ENCODE peak calls at places on chromosomes 1 and 21, in seven cellular contexts. One of them, this sample, is unnamed.

GRCh38 chr1:173255214-173255813 is 48.2 kb upstream of the TNFSF4 start:
- DNase-seq in lower lobe of right lung: no peak
- DNase-seq in H9: no peak
- DNase-seq in IMR-90: peak; percentile 61
- DNase-seq in CD4-positive, alpha-beta T cell: no peak
- DNase-seq in lung: no peak
- DNase-seq in psoas muscle: no peak
- DNase-seq in this sample: no peak

GRCh38 chr1:13754003-13754402 is 54.0 kb downstream of the PRDM2 start:
- DNase-seq in CD4-positive, alpha-beta T cell: no peak
- DNase-seq in H9: no peak
- DNase-seq in lower lobe of right lung: no peak
- DNase-seq in IMR-90: no peak
- DNase-seq in psoas muscle: no peak
- DNase-seq in lung: no peak
- DNase-seq in this sample: no peak

GRCh38 chr1:233295775-233296322 is 324 bp upstream of the PCNX2 start:
- DNase-seq in H9: no peak
- DNase-seq in CD4-positive, alpha-beta T cell: no peak
- DNase-seq in lower lobe of right lung: no peak
- DNase-seq in IMR-90: no peak
- DNase-seq in psoas muscle: no peak
- DNase-seq in lung: no peak
- DNase-seq in this sample: no peak

GRCh38 chr1:81802601-81803422 is 2.1 kb downstream of the ADGRL2 start:
- DNase-seq in IMR-90: peak; percentile 33
- DNase-seq in psoas muscle: peak; percentile 69
- DNase-seq in H9: peak; percentile 43
- DNase-seq in lung: peak; percentile 48
- DNase-seq in lower lobe of right lung: peak; percentile 59
- DNase-seq in CD4-positive, alpha-beta T cell: no peak
- DNase-seq in this sample: peak; percentile 81

GRCh38 chr1:75615664-75616435 is 4.9 kb upstream of the SLC44A5 start:
- DNase-seq in psoas muscle: peak; percentile 25
- DNase-seq in IMR-90: peak; percentile 21
- DNase-seq in lower lobe of right lung: peak; percentile 47
- DNase-seq in lung: peak; percentile 27
- DNase-seq in CD4-positive, alpha-beta T cell: no peak
- DNase-seq in H9: peak; percentile 42
- DNase-seq in this sample: peak; percentile 74

GRCh38 chr1:78447096-78447495 is 43.7 kb upstream of the PTGFR start:
- DNase-seq in lung: no peak
- DNase-seq in CD4-positive, alpha-beta T cell: no peak
- DNase-seq in psoas muscle: no peak
- DNase-seq in H9: no peak
- DNase-seq in lower lobe of right lung: no peak
- DNase-seq in IMR-90: no peak
- DNase-seq in this sample: no peak

GRCh38 chr1:48654606-48655210 is 122.0 kb downstream of the BEND5 start:
- DNase-seq in H9: no peak
- DNase-seq in lung: no peak
- DNase-seq in psoas muscle: no peak
- DNase-seq in IMR-90: no peak
- DNase-seq in CD4-positive, alpha-beta T cell: no peak
- DNase-seq in lower lobe of right lung: no peak
- DNase-seq in this sample: no peak

GRCh38 chr1:228978486-228979324 is 243.4 kb downstream of the RHOU start:
- DNase-seq in IMR-90: no peak
- DNase-seq in CD4-positive, alpha-beta T cell: no peak
- DNase-seq in psoas muscle: peak; percentile 35
- DNase-seq in lung: no peak
- DNase-seq in lower lobe of right lung: no peak
- DNase-seq in H9: peak; percentile 28
- DNase-seq in this sample: peak; percentile 74

GRCh38 chr21:33976082-33976979 is 60.7 kb upstream of the ATP5PO start:
- DNase-seq in IMR-90: peak; percentile 94
- DNase-seq in lower lobe of right lung: no peak
- DNase-seq in lung: no peak
- DNase-seq in H9: no peak
- DNase-seq in CD4-positive, alpha-beta T cell: peak; percentile 34
- DNase-seq in psoas muscle: peak; percentile 33
- DNase-seq in this sample: no peak

GRCh38 chr21:42939581-42940413 is 14.4 kb upstream of the ERVH48-1 start:
- DNase-seq in H9: no peak
- DNase-seq in CD4-positive, alpha-beta T cell: no peak
- DNase-seq in IMR-90: peak; percentile 99
- DNase-seq in lung: peak; percentile 84
- DNase-seq in lower lobe of right lung: no peak
- DNase-seq in psoas muscle: peak; percentile 70
- DNase-seq in this sample: peak; percentile 88

GRCh38 chr1:10658396-10659066 is 137.9 kb downstream of the CASZ1 start:
- DNase-seq in psoas muscle: no peak
- DNase-seq in H9: no peak
- DNase-seq in IMR-90: no peak
- DNase-seq in CD4-positive, alpha-beta T cell: no peak
- DNase-seq in lower lobe of right lung: no peak
- DNase-seq in lung: no peak
- DNase-seq in this sample: no peak

GRCh38 chr21:34965200-34966174 is 83.6 kb downstream of the RUNX1 start:
- DNase-seq in lung: no peak
- DNase-seq in lower lobe of right lung: no peak
- DNase-seq in IMR-90: peak; percentile 83
- DNase-seq in H9: no peak
- DNase-seq in psoas muscle: no peak
- DNase-seq in CD4-positive, alpha-beta T cell: no peak
- DNase-seq in this sample: no peak

GRCh38 chr1:117967472-117967871 is 37.9 kb downstream of the WDR3 start:
- DNase-seq in H9: no peak
- DNase-seq in psoas muscle: no peak
- DNase-seq in lung: no peak
- DNase-seq in lower lobe of right lung: no peak
- DNase-seq in CD4-positive, alpha-beta T cell: no peak
- DNase-seq in IMR-90: peak; percentile 65
- DNase-seq in this sample: no peak

GRCh38 chr21:17293194-17293593 is 219.6 kb upstream of the CXADR start:
- DNase-seq in IMR-90: no peak
- DNase-seq in H9: no peak
- DNase-seq in lower lobe of right lung: no peak
- DNase-seq in psoas muscle: no peak
- DNase-seq in CD4-positive, alpha-beta T cell: no peak
- DNase-seq in lung: no peak
- DNase-seq in this sample: no peak

GRCh38 chr1:183180634-183181056 is 5.4 kb upstream of the LAMC2 start:
- DNase-seq in H9: no peak
- DNase-seq in lower lobe of right lung: no peak
- DNase-seq in psoas muscle: peak; percentile 46
- DNase-seq in IMR-90: peak; percentile 83
- DNase-seq in CD4-positive, alpha-beta T cell: no peak
- DNase-seq in lung: peak; percentile 34
- DNase-seq in this sample: peak; percentile 79

GRCh38 chr1:112358061-112358770 is 37.8 kb upstream of the CTTNBP2NL start:
- DNase-seq in H9: no peak
- DNase-seq in lower lobe of right lung: no peak
- DNase-seq in lung: no peak
- DNase-seq in psoas muscle: no peak
- DNase-seq in IMR-90: peak; percentile 8
- DNase-seq in CD4-positive, alpha-beta T cell: no peak
- DNase-seq in this sample: no peak

GRCh38 chr1:155053531-155054105 is 2.5 kb downstream of the ADAM15 start:
- DNase-seq in IMR-90: no peak
- DNase-seq in H9: no peak
- DNase-seq in CD4-positive, alpha-beta T cell: no peak
- DNase-seq in lung: no peak
- DNase-seq in psoas muscle: no peak
- DNase-seq in lower lobe of right lung: no peak
- DNase-seq in this sample: no peak

GRCh38 chr1:77313491-77313890 is 31.7 kb downstream of the AK5 start:
- DNase-seq in lower lobe of right lung: no peak
- DNase-seq in CD4-positive, alpha-beta T cell: no peak
- DNase-seq in lung: no peak
- DNase-seq in H9: peak; percentile 76
- DNase-seq in psoas muscle: no peak
- DNase-seq in IMR-90: peak; percentile 15
- DNase-seq in this sample: no peak

GRCh38 chr1:228043281-228043845 is 36.6 kb downstream of the WNT3A start:
- DNase-seq in H9: peak; percentile 7
- DNase-seq in psoas muscle: no peak
- DNase-seq in lung: no peak
- DNase-seq in CD4-positive, alpha-beta T cell: no peak
- DNase-seq in IMR-90: peak; percentile 29
- DNase-seq in lower lobe of right lung: no peak
- DNase-seq in this sample: peak; percentile 61

GRCh38 chr1:36732038-36732402 is 249.3 kb upstream of the CSF3R start:
- DNase-seq in lower lobe of right lung: no peak
- DNase-seq in lung: no peak
- DNase-seq in IMR-90: no peak
- DNase-seq in CD4-positive, alpha-beta T cell: no peak
- DNase-seq in psoas muscle: no peak
- DNase-seq in H9: no peak
- DNase-seq in this sample: no peak

GRCh38 chr1:51303751-51304196 is 26.6 kb downstream of the TTC39A start:
- DNase-seq in lung: no peak
- DNase-seq in psoas muscle: no peak
- DNase-seq in H9: no peak
- DNase-seq in IMR-90: peak; percentile 66
- DNase-seq in lower lobe of right lung: no peak
- DNase-seq in CD4-positive, alpha-beta T cell: no peak
- DNase-seq in this sample: no peak

GRCh38 chr1:162197615-162198497 is 128.4 kb downstream of the NOS1AP start:
- DNase-seq in lung: no peak
- DNase-seq in H9: peak; percentile 57
- DNase-seq in IMR-90: no peak
- DNase-seq in lower lobe of right lung: no peak
- DNase-seq in CD4-positive, alpha-beta T cell: no peak
- DNase-seq in psoas muscle: no peak
- DNase-seq in this sample: no peak

GRCh38 chr21:45544449-45545235 is 2.4 kb upstream of the SLC19A1 start:
- DNase-seq in IMR-90: no peak
- DNase-seq in CD4-positive, alpha-beta T cell: no peak
- DNase-seq in lower lobe of right lung: peak; percentile 27
- DNase-seq in psoas muscle: no peak
- DNase-seq in H9: peak; percentile 24
- DNase-seq in lung: no peak
- DNase-seq in this sample: peak; percentile 63

GRCh38 chr1:56409112-56409691 is 170.2 kb downstream of the PLPP3 start:
- DNase-seq in psoas muscle: peak; percentile 13
- DNase-seq in H9: peak; percentile 69
- DNase-seq in lung: peak; percentile 44
- DNase-seq in IMR-90: no peak
- DNase-seq in CD4-positive, alpha-beta T cell: no peak
- DNase-seq in lower lobe of right lung: peak; percentile 71
- DNase-seq in this sample: no peak

GRCh38 chr1:222910699-222911098 is 95.9 kb downstream of the DISP1 start:
- DNase-seq in lower lobe of right lung: no peak
- DNase-seq in H9: no peak
- DNase-seq in lung: no peak
- DNase-seq in psoas muscle: no peak
- DNase-seq in IMR-90: peak; percentile 60
- DNase-seq in CD4-positive, alpha-beta T cell: no peak
- DNase-seq in this sample: no peak
- H3K27ac ChIP-seq in lower lobe of right lung: no peak overlapping the region
- H3K27ac ChIP-seq in H9: no peak overlapping the region
- H3K27ac ChIP-seq in lung: no peak overlapping the region
- H3K27ac ChIP-seq in psoas muscle: peak overlapping the region; percentile 82
- H3K27ac ChIP-seq in IMR-90: no peak overlapping the region
- H3K27ac ChIP-seq in CD4-positive, alpha-beta T cell: no peak overlapping the region
- H3K27ac ChIP-seq in this sample: no peak overlapping the region

DNA sequence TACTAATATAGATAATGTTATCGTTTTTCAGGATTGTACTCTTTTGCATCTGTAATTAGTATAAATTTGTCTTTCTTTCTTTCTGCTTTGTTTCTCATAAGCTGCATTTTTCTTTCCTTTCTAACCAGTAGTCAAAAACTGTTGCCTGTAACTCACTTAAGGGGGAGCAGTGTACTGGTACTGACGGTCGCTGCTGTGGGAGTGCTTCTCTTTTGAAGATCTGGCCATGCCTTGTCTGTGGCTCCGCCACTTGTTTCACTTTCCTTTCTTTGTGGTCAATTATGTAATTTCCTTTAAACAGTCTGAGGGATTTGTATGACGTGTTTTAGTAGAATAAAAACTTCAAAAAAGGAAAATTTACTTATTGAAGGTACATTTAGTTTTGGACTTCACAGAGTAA is 37.0 kb downstream of the MIA3 start:
- DNase-seq in lower lobe of right lung: peak; percentile 61
- DNase-seq in psoas muscle: no peak
- DNase-seq in CD4-positive, alpha-beta T cell: peak; percentile 60
- DNase-seq in IMR-90: no peak
- DNase-seq in H9: no peak
- DNase-seq in lung: no peak
- DNase-seq in this sample: no peak
- TF ChIP-seq CTCF in lower lobe of right lung: no peak
- TF ChIP-seq CTCF in psoas muscle: no peak
- TF ChIP-seq CTCF in CD4-positive, alpha-beta T cell: peak; percentile 45
- TF ChIP-seq CTCF in IMR-90: no peak
- TF ChIP-seq CTCF in H9: no peak
- TF ChIP-seq CTCF in lung: peak; percentile 2
- TF ChIP-seq CTCF in this sample: no peak

DNA sequence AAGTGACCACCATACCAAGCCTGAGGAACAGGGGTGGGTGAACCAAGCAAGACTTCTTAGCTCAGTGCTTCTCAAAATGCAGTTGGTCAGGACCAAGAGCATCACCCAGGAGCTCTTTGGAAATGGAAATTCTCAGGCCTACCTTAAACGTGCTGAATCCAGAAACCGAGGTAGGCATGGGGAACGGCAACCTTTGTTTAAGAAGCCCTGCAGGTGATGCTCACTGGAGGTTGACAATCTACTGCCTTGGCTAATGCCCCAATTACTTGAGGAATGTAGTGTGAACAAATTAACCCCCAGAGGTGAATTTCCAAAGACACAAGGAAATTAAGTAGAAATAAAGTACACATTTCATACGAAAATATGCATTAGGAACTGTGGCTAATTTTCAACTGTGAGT is 5.3 kb downstream of the PTPN14 start:
- DNase-seq in CD4-positive, alpha-beta T cell: no peak
- DNase-seq in H9: no peak
- DNase-seq in IMR-90: no peak
- DNase-seq in psoas muscle: no peak
- DNase-seq in lung: no peak
- DNase-seq in lower lobe of right lung: no peak
- DNase-seq in this sample: no peak
- H3K27ac ChIP-seq in CD4-positive, alpha-beta T cell: no peak overlapping the region
- H3K27ac ChIP-seq in H9: no peak overlapping the region
- H3K27ac ChIP-seq in IMR-90: no peak overlapping the region
- H3K27ac ChIP-seq in psoas muscle: no peak overlapping the region
- H3K27ac ChIP-seq in lung: no peak overlapping the region
- H3K27ac ChIP-seq in lower lobe of right lung: no peak overlapping the region
- H3K27ac ChIP-seq in this sample: no peak overlapping the region

DNA sequence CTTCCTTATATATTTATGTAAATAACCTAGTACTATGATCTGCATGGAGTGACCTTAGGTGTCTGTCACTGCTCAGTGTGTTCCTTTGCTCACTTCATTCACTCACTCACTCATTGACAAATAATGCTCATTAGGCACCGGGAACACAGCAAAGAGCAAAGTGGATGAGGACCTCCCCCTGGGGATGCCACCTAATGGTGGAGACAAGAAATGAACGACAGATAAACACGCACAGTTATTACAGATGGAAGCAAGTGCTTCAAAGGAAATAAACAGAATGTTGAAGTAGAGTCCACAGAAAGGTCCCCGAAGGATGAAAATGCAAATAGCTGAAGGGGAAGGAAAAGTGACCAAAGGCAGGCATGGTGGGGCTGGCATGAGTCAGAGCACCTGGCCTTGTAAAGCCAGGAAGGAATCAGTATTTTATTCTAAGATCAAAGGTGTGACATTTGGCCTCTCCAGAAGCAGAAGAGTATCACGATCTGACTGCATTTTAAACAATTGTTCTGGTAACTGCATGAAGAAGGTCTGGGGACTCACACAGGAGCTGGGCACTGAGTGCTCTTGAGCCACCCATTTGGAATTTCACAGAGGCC is 23.1 kb downstream of the MAB21L3 start:
- DNase-seq in H9: no peak
- DNase-seq in psoas muscle: no peak
- DNase-seq in lung: no peak
- DNase-seq in lower lobe of right lung: no peak
- DNase-seq in IMR-90: no peak
- DNase-seq in CD4-positive, alpha-beta T cell: no peak
- DNase-seq in this sample: no peak
- TF ChIP-seq CTCF in H9: peak; percentile 44
- TF ChIP-seq CTCF in psoas muscle: no peak
- TF ChIP-seq CTCF in lung: no peak
- TF ChIP-seq CTCF in lower lobe of right lung: peak; percentile 10
- TF ChIP-seq CTCF in IMR-90: peak; percentile 16
- TF ChIP-seq CTCF in CD4-positive, alpha-beta T cell: no peak
- TF ChIP-seq CTCF in this sample: no peak